ENCODE peak calls at places on chromosomes 16 and 17, in eight cellular contexts. Y is OCI-LY7, U is HFFc6, Q is NCI-H1930, T is anterior cingulate cortex, A is HepG2, V is A549, K is dorsolateral prefrontal cortex. L is an unnamed sample.

GRCh38 chr17:27408891-27409290 is 47.4 kb upstream of the KSR1 start:
- DNase-seq in T (no peak), Y (no peak), Q (no peak), U (peak; percentile 7), A (no peak), K (no peak), V (peak; percentile 19), L (no peak)

GRCh38 chr17:4040784-4041183 is 76.5 kb upstream of the ATP2A3 start:
- DNase-seq in T (no peak), V (no peak), Y (no peak), A (no peak), U (no peak), K (no peak), Q (no peak), L (no peak)

GRCh38 chr16:75614247-75614897 is 8.7 kb downstream of the ADAT1 start:
- DNase-seq in U (peak; percentile 90), Q (no peak), T (no peak), K (no peak), A (no peak), Y (no peak), V (no peak), L (no peak)

GRCh38 chr16:84082835-84083569 is 33.7 kb downstream of the MBTPS1 start:
- DNase-seq in K (no peak), T (no peak), U (no peak), V (no peak), A (no peak), Q (no peak), Y (no peak), L (no peak)

GRCh38 chr16:2090819-2091721 is 43.3 kb downstream of the TSC2 start:
- DNase-seq in K (no peak), T (no peak), Y (peak; percentile 57), A (no peak), V (peak; percentile 66), Q (peak; percentile 9), U (no peak), L (no peak)

GRCh38 chr17:1203967-1204291 is 24.1 kb upstream of the ABR start:
- DNase-seq in Q (no peak), U (no peak), Y (no peak), V (no peak), T (no peak), A (no peak), K (no peak), L (no peak)

GRCh38 chr16:55475919-55476318 is 3.1 kb upstream of the MMP2 start:
- DNase-seq in Q (no peak), V (no peak), T (no peak), K (no peak), A (no peak), Y (no peak), U (no peak), L (no peak)

GRCh38 chr17:76700627-76701470 is 9.9 kb downstream of the MXRA7 start:
- DNase-seq in K (no peak), V (no peak), Y (no peak), T (no peak), U (peak; percentile 81), A (peak; percentile 86), Q (no peak), L (no peak)

GRCh38 chr17:9225305-9226101 is 204.2 kb downstream of the NTN1 start:
- DNase-seq in Q (no peak), T (no peak), V (no peak), A (no peak), Y (no peak), K (no peak), U (no peak), L (no peak)

GRCh38 chr17:82266142-82266541 is 7.4 kb downstream of the CSNK1D start:
- DNase-seq in Y (no peak), A (no peak), V (no peak), T (no peak), Q (no peak), K (no peak), U (no peak), L (no peak)

GRCh38 chr16:25693621-25694020 is 1.9 kb downstream of the HS3ST4 start:
- DNase-seq in Q (no peak), K (no peak), A (no peak), V (no peak), Y (no peak), T (no peak), U (no peak), L (no peak)

GRCh38 chr16:89478576-89479221 is 11.7 kb downstream of the ANKRD11 start:
- DNase-seq in Q (no peak), V (peak; percentile 44), U (peak; percentile 61), T (no peak), K (no peak), Y (no peak), A (peak; percentile 84), L (no peak)

GRCh38 chr17:7383371-7383741 is 2.5 kb downstream of the TNK1 start:
- DNase-seq in Q (no peak), K (no peak), T (no peak), U (no peak), Y (no peak), V (no peak), A (no peak), L (no peak)

GRCh38 chr17:79997004-79997673 is 38.5 kb downstream of the TBC1D16 start:
- DNase-seq in Y (peak; percentile 90), A (no peak), U (no peak), V (no peak), Q (no peak), T (no peak), K (no peak), L (peak; percentile 52)

GRCh38 chr16:73202176-73202729 is 154.3 kb upstream of the ZFHX3 start:
- DNase-seq in V (peak; percentile 16), A (peak; percentile 55), K (no peak), Y (no peak), U (peak; percentile 94), Q (no peak), T (no peak), L (no peak)

GRCh38 chr17:56707312-56708219 is 114.1 kb downstream of the NOG start:
- DNase-seq in A (no peak), Q (no peak), V (no peak), K (no peak), U (no peak), T (no peak), Y (no peak), L (no peak)

GRCh38 chr17:35170968-35171771 is 23.0 kb downstream of the SLC35G3 start:
- DNase-seq in U (peak; percentile 45), A (no peak), T (no peak), V (peak; percentile 37), K (no peak), Y (peak; percentile 4), Q (no peak), L (no peak)

GRCh38 chr16:64121473-64121872 is 1000.4 kb downstream of the CDH11 start:
- DNase-seq in Q (no peak), U (peak; percentile 63), V (no peak), Y (no peak), A (no peak), T (no peak), K (no peak), L (no peak)

GRCh38 chr17:79428988-79429387 is 181.9 kb downstream of the RBFOX3 start:
- DNase-seq in A (no peak), U (no peak), K (no peak), T (no peak), Y (no peak), V (no peak), Q (no peak), L (no peak)